ENCODE peak calls at places on chromosomes 5 and 9, in four cellular contexts. U, X, F and J are unnamed samples.

GRCh38 chr5:138903113-138903789 is 28.1 kb upstream of the LRRTM2 start:
- DNase-seq in U (no peak), F (no peak), X (no peak), J (no peak)

GRCh38 chr9:136151848-136152542 is 33.3 kb upstream of the TMEM250 start:
- DNase-seq in U (no peak), F (peak; percentile 40), X (no peak), J (no peak)

GRCh38 chr9:87445646-87446045 is 52.0 kb upstream of the DAPK1 start:
- DNase-seq in U (peak; percentile 44), X (peak; percentile 6), F (peak; percentile 49), J (no peak)

GRCh38 chr5:6820851-6821479 is 107.7 kb downstream of the TENT4A start:
- DNase-seq in X (no peak), U (peak; percentile 67), F (no peak), J (no peak)

GRCh38 chr5:172768573-172769323 is 2.2 kb downstream of the DUSP1 start:
- DNase-seq in X (no peak), U (peak; percentile 37), F (peak; percentile 71), J (no peak)

GRCh38 chr9:2919347-2919746 is 75.5 kb upstream of the PUM3 start:
- DNase-seq in X (no peak), U (no peak), F (no peak), J (no peak)

GRCh38 chr5:157555031-157555640 is 20.4 kb downstream of the ADAM19 start:
- DNase-seq in U (no peak), F (no peak), X (no peak), J (no peak)

GRCh38 chr9:72383978-72384709 is 19.1 kb upstream of the ZFAND5 start:
- DNase-seq in U (no peak), F (no peak), X (no peak), J (no peak)

GRCh38 chr5:178277866-178278265 is 45.3 kb upstream of the PHYKPL start:
- DNase-seq in U (no peak), F (peak; percentile 39), X (no peak), J (no peak)

GRCh38 chr9:98335666-98336065 is 80.2 kb upstream of the TBC1D2 start:
- DNase-seq in F (no peak), U (no peak), X (no peak), J (no peak)

GRCh38 chr5:142325677-142326479 is 1.1 kb upstream of the SPRY4 start:
- DNase-seq in X (no peak), F (peak; percentile 77), U (peak; percentile 83), J (peak; percentile 84)

GRCh38 chr9:22033012-22033630 is 24.0 kb upstream of the CDKN2B start:
- DNase-seq in F (no peak), U (no peak), X (no peak), J (no peak)

GRCh38 chr5:177392765-177393164 is 7.7 kb downstream of the PFN3 start:
- DNase-seq in X (no peak), U (no peak), F (no peak), J (no peak)

GRCh38 chr5:73948720-73949119 is 322.7 kb downstream of the ARHGEF28 start:
- DNase-seq in U (no peak), F (no peak), X (no peak), J (no peak)

GRCh38 chr5:127012933-127013332 is 17.4 kb downstream of the MARCHF3 start:
- DNase-seq in U (no peak), F (no peak), X (no peak), J (no peak)

GRCh38 chr5:165334186-165334585 is 1828.8 kb downstream of the MAT2B start:
- DNase-seq in F (no peak), X (no peak), U (no peak), J (no peak)

GRCh38 chr9:126616521-126616976 is 2.8 kb downstream of the LMX1B start:
- DNase-seq in F (no peak), X (no peak), U (no peak), J (no peak)

GRCh38 chr5:135448796-135449507 is 1.8 kb upstream of the DCANP1 start:
- DNase-seq in F (peak; percentile 28), X (no peak), U (no peak), J (no peak)

GRCh38 chr9:32554107-32554506 is 1.7 kb upstream of the TOPORS start:
- DNase-seq in X (no peak), F (no peak), U (no peak), J (no peak)

GRCh38 chr9:73030370-73031039 is 77.7 kb upstream of the ALDH1A1 start:
- DNase-seq in X (no peak), F (no peak), U (no peak), J (no peak)

GRCh38 chr9:111736714-111737113 is 58.0 kb downstream of the SHOC1 start:
- DNase-seq in X (no peak), U (no peak), F (no peak), J (no peak)

GRCh38 chr9:76629205-76629990 is 134.8 kb upstream of the PCA3 start:
- DNase-seq in U (no peak), X (no peak), F (no peak), J (no peak)

GRCh38 chr9:38035873-38036272 is 33.2 kb downstream of the SHB start:
- DNase-seq in X (no peak), U (no peak), F (no peak), J (no peak)

GRCh38 chr5:144774247-144774646 is 603.6 kb downstream of the KCTD16 start:
- DNase-seq in X (no peak), U (no peak), F (no peak), J (no peak)

GRCh38 chr5:152864993-152865392 is 459.9 kb upstream of the NMUR2 start:
- DNase-seq in F (no peak), X (no peak), U (peak; percentile 14), J (no peak)

GRCh38 chr5:16930487-16930886 is 5.6 kb downstream of the MYO10 start:
- DNase-seq in U (no peak), F (no peak), X (no peak), J (no peak)

GRCh38 chr5:173866249-173867172 is 21.6 kb upstream of the CPEB4 start:
- DNase-seq in F (peak; percentile 82), U (no peak), X (peak; percentile 85), J (peak; percentile 64)

GRCh38 chr9:133993635-133994253 is 1.6 kb upstream of the VAV2 start:
- DNase-seq in F (peak; percentile 51), U (no peak), X (no peak), J (no peak)

GRCh38 chr9:132833451-132834130 is 44.5 kb downstream of the AK8 start:
- DNase-seq in F (no peak), U (no peak), X (no peak), J (peak; percentile 40)

GRCh38 chr5:115770466-115770865 is 46.0 kb downstream of the CDO1 start:
- DNase-seq in X (no peak), U (no peak), F (no peak), J (no peak)

GRCh38 chr9:130313103-130313858 is 47.7 kb downstream of the HMCN2 start:
- DNase-seq in U (no peak), F (peak; percentile 35), X (no peak), J (no peak)

GRCh38 chr5:148125641-148126040 is 42.7 kb upstream of the SPINK14 start:
- DNase-seq in F (no peak), X (no peak), U (peak; percentile 13), J (no peak)

GRCh38 chr9:4464911-4465513 is 25.3 kb upstream of the SLC1A1 start:
- DNase-seq in X (no peak), U (no peak), F (no peak), J (no peak)

GRCh38 chr5:131270809-131271208 is 7.0 kb downstream of the CDC42SE2 start:
- DNase-seq in X (no peak), U (no peak), F (no peak), J (no peak)

GRCh38 chr5:178125253-178125916 is 5.4 kb upstream of the RMND5B start:
- DNase-seq in F (no peak), U (no peak), X (no peak), J (no peak)

DNA sequence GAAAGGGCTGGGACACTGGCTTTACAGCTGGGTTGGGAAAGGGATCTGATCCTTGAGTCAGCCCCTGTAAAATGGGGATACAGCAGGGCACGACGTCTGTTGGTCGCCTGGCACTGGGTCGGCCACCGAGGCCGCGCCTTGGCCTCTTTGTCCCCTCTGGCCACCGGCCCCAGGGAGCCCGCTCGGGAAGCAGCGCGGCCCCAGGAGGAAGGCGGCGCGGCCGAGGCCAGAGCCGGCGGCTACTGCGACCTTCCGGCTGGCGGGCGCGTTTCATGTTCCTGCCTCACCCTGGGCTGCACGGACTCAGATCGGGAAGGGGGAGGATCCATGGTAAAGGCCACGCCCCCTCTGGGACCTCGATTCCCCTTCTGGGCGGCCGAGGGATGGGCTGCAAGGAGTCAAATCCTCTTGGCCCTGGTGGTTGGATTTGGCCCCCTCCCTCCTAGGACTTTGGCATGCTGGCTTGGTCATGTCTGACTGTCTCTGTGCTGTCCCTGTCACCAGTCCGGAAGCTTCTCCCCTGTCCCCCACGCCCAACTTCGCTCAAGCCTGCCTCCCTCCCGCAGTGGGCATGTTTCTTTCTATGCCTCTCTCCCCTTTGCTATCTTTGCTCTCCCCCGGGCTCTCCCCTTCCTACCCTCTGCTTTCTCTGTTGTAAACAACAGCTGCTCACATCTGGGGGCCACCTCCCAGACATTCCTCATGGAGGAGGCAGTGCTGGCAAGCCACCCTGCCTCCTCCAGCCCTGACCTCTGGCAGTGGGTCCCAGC is 25.8 kb downstream of the FPGS start:
- DNase-seq in F (peak; percentile 94), U (peak; percentile 92), X (peak; percentile 15), J (peak; percentile 87)
- H3K27ac ChIP-seq in F (peak overlapping the region; percentile 70), U (peak overlapping the region; percentile 43), X (peak overlapping the region; percentile 53), J (peak overlapping the region; percentile 79)

DNA sequence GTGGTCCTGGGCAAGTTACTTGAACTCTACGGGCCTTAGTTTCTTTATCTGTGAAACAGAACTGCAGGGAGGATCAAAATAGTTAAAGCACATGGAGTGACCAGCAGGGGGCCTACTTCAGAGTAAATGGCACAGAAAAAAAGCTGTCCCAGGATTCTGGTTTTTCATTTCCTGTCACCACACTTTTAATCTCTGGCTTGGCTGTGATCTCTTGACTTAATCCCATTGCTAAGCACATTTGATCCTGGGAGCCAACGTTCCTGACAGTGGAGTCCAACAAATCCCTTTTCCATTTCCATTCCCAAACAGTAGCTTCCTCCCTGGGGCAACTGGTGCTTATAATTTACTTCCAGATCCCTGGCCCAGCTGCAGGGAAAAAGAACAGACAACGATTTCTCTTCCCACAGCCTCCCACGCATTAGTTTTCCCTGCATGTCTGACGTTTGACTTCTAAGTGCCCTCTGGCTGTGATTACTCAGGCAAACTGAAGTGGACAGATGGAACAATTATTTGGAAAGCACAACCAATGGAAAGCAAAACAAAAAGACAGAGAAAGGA is 136.5 kb upstream of the STK32A start:
- DNase-seq in X (no peak), U (peak; percentile 55), F (no peak), J (no peak)
- H3K27ac ChIP-seq in X (peak overlapping the region; percentile 74), U (no peak overlapping the region), F (no peak overlapping the region), J (no peak overlapping the region)

DNA sequence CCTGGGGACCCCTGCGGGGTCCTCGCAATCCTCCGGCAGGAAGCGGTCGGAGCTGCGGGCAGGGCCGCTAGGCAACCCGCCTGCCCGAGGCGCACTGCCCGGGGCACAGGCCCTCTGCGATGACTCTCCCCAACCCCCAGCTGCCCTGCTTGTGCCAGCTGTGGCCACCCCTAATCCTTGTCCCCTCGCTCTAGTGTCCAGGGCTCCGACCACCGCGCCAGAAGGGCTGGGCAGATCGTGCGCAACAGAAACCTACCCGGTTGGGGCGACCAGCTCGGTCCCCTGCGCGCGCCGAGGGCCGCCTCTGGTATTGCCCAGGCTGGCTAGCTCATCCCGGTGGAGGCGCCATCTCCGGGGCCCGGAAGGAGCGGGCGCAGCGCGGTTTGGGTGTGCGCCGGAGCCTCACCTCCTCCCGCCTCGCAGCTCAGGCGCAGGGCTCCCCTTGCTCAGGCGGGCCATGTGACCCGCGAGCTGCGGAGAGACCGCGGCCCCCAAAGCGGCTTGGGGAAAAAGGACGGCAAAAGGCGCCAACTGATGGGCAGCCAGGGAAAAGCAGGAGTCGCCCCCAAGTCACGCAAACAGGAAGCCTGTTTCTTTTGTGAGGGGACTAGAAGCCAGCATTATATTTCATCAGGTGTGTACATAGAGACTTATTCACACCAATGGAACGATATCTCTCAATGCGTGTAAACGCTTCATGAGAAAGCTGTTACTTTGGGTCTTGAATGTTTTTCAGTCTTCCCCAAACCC is 46.8 kb upstream of the RNF20 start:
- DNase-seq in U (peak; percentile 75), X (peak; percentile 53), F (peak; percentile 72), J (peak; percentile 79)
- H3K27ac ChIP-seq in U (peak overlapping the region; percentile 54), X (peak overlapping the region; percentile 85), F (peak overlapping the region; percentile 66), J (peak overlapping the region; percentile 85)

GRCh38 chr5:150398432-150399157 is 14.1 kb downstream of the CD74 start:
- DNase-seq in U (no peak), X (no peak), F (no peak), J (no peak)
- H3K27ac ChIP-seq in U (no peak overlapping the region), X (no peak overlapping the region), F (no peak overlapping the region), J (no peak overlapping the region)